ENCODE peak calls at places on chromosome 5, in ten cellular contexts. U is transverse colon, M is bronchial epithelial cell, X is AG09309, A is pons, F is GF-D8, B is brain microvascular endothelial cell, H is GM06990, L is OCI-LY7, G is Daoy. C is an unnamed sample.

GRCh38 chr5:176955895-176956294 is 50.7 kb downstream of the UIMC1 start:
- DNase-seq in H (no peak), L (no peak), B (peak; percentile 2), F (no peak), G (peak; percentile 5), U (no peak), A (no peak), M (peak; percentile 51), X (no peak), C (peak; percentile 43)

GRCh38 chr5:127312131-127312530 is 21.5 kb downstream of the MEGF10 start:
- DNase-seq in B (no peak), H (no peak), F (no peak), G (no peak), M (no peak), A (peak; percentile 58), U (peak; percentile 46), L (no peak), X (no peak), C (no peak)

GRCh38 chr5:65938256-65938655 is 11.9 kb downstream of the ERBIN start:
- DNase-seq in U (no peak), G (no peak), X (no peak), M (no peak), A (no peak), F (no peak), L (peak; percentile 91), H (no peak), B (no peak), C (no peak)

GRCh38 chr5:119368238-119368630 is 12.4 kb downstream of the TNFAIP8 start:
- DNase-seq in M (no peak), L (peak; percentile 45), F (no peak), H (peak; percentile 62), G (no peak), B (no peak), U (no peak), X (no peak), A (no peak), C (no peak)

GRCh38 chr5:177403826-177404640 is 3.6 kb upstream of the PFN3 start:
- DNase-seq in M (peak; percentile 56), B (peak; percentile 52), U (peak; percentile 92), L (peak; percentile 83), H (peak; percentile 89), G (peak; percentile 88), F (peak; percentile 69), X (peak; percentile 27), A (peak; percentile 35), C (peak; percentile 38)

GRCh38 chr5:33046091-33046490 is 335.0 kb downstream of the NPR3 start:
- DNase-seq in U (no peak), L (no peak), B (peak; percentile 7), H (no peak), F (no peak), X (no peak), M (no peak), G (no peak), A (no peak), C (peak; percentile 46)

GRCh38 chr5:9122528-9122927 is 423.3 kb downstream of the SEMA5A start:
- DNase-seq in X (no peak), M (no peak), B (no peak), A (no peak), G (no peak), L (no peak), U (no peak), F (no peak), H (no peak), C (no peak)

GRCh38 chr5:72608297-72608696 is 101.1 kb upstream of the ZNF366 start:
- DNase-seq in M (no peak), B (peak; percentile 70), X (no peak), A (peak; percentile 92), F (no peak), G (peak; percentile 23), U (no peak), H (no peak), L (no peak), C (no peak)

GRCh38 chr5:174510771-174511453 is 213.5 kb upstream of the MSX2 start:
- DNase-seq in B (no peak), L (no peak), X (no peak), M (no peak), A (no peak), F (no peak), U (no peak), H (no peak), G (no peak), C (no peak)

GRCh38 chr5:147101654-147102053 is 133.2 kb upstream of the STK32A start:
- DNase-seq in X (no peak), F (no peak), G (peak; percentile 51), U (no peak), H (no peak), B (no peak), M (peak; percentile 24), L (no peak), A (peak; percentile 72), C (peak; percentile 3)

C was measured in renal cortical epithelial cell.